ENCODE peak calls at places on chromosomes 16 and 17, in five cellular contexts. B is heart left ventricle, J is transverse colon, P is adrenal gland, D is prostate gland. X is an unnamed sample.

GRCh38 chr16:56856876-56857447 is 8.0 kb upstream of the SLC12A3 start:
- DNase-seq in B (no peak), J (no peak), P (no peak), D (no peak), X (no peak)

GRCh38 chr17:65278050-65278819 is 141.1 kb downstream of the RGS9 start:
- DNase-seq in B (peak), J (peak), P (peak), D (peak), X (peak)

GRCh38 chr16:4935231-4935855 is 1.6 kb downstream of the PPL start:
- DNase-seq in B (peak), J (peak), P (peak), D (peak), X (peak)

GRCh38 chr16:61814716-61815347 is 221.4 kb downstream of the CDH8 start:
- DNase-seq in B (no peak), J (no peak), P (no peak), D (no peak), X (no peak)

GRCh38 chr17:75876190-75876937 is 2.0 kb downstream of the TRIM47 start:
- DNase-seq in B (no peak), J (peak), P (peak), D (no peak), X (peak)

GRCh38 chr17:45241315-45242011 is 19.8 kb downstream of the FMNL1 start:
- DNase-seq in B (peak), J (no peak), P (peak), D (peak), X (no peak)

GRCh38 chr17:77223642-77224420 is 83.1 kb downstream of the SEC14L1 start:
- DNase-seq in B (no peak), J (no peak), P (no peak), D (no peak), X (no peak)

GRCh38 chr17:42484304-42484703 is 25.6 kb downstream of the ATP6V0A1 start:
- DNase-seq in B (no peak), J (peak), P (no peak), D (no peak), X (no peak)

GRCh38 chr17:82880620-82881019 is 40.8 kb upstream of the ZNF750 start:
- DNase-seq in B (peak), J (no peak), P (no peak), D (no peak), X (no peak)

GRCh38 chr16:57882797-57883196 is 80.5 kb upstream of the KIFC3 start:
- DNase-seq in B (no peak), J (no peak), P (no peak), D (no peak), X (no peak)

GRCh38 chr17:66807182-66807581 is 27.7 kb upstream of the CACNG5 start:
- DNase-seq in B (no peak), J (no peak), P (no peak), D (no peak), X (no peak)

GRCh38 chr16:66525396-66526180 is 24.3 kb downstream of the TK2 start:
- DNase-seq in B (no peak), J (no peak), P (no peak), D (no peak), X (no peak)

GRCh38 chr16:57500578-57501111 is 14.4 kb upstream of the DOK4 start:
- DNase-seq in B (peak), J (no peak), P (no peak), D (no peak), X (no peak)

GRCh38 chr17:77312786-77313599 is 172.2 kb downstream of the SEC14L1 start:
- DNase-seq in B (peak), J (peak), P (peak), D (no peak), X (peak)

GRCh38 chr16:69859105-69859969 is 91.8 kb upstream of the CLEC18A start:
- DNase-seq in B (peak), J (peak), P (peak), D (no peak), X (no peak)

GRCh38 chr17:50945779-50946222 is 79.6 kb upstream of the TOB1 start:
- DNase-seq in B (no peak), J (no peak), P (peak), D (no peak), X (no peak)

GRCh38 chr17:81898029-81898866 is 3.8 kb upstream of the NPB start:
- DNase-seq in B (no peak), J (no peak), P (no peak), D (no peak), X (no peak)

GRCh38 chr17:40092581-40092980 is 7.8 kb downstream of the NR1D1 start:
- DNase-seq in B (peak), J (no peak), P (no peak), D (no peak), X (peak)

GRCh38 chr17:28346746-28347246 is 10.5 kb downstream of the POLDIP2 start:
- DNase-seq in B (no peak), J (no peak), P (peak), D (no peak), X (no peak)

GRCh38 chr16:89132194-89133005 is 38.7 kb downstream of the ACSF3 start:
- DNase-seq in B (peak), J (no peak), P (no peak), D (no peak), X (no peak)

GRCh38 chr17:50322271-50322670 is 23.7 kb upstream of the XYLT2 start:
- DNase-seq in B (no peak), J (no peak), P (no peak), D (no peak), X (no peak)

GRCh38 chr16:76226011-76226410 is 51.2 kb upstream of the CNTNAP4 start:
- DNase-seq in B (no peak), J (no peak), P (no peak), D (no peak), X (no peak)

GRCh38 chr16:63581560-63581959 is 1540.3 kb downstream of the CDH11 start:
- DNase-seq in B (peak), J (no peak), P (peak), D (no peak), X (no peak)

GRCh38 chr17:70865993-70866804 is 696.9 kb downstream of the KCNJ2 start:
- DNase-seq in B (no peak), J (no peak), P (no peak), D (no peak), X (no peak)

GRCh38 chr16:3670711-3671110 is 16.2 kb downstream of the DNASE1 start:
- DNase-seq in B (no peak), J (no peak), P (no peak), D (no peak), X (no peak)

GRCh38 chr17:61325382-61326073 is 74.1 kb upstream of the TBX2 start:
- DNase-seq in B (no peak), J (no peak), P (no peak), D (no peak), X (no peak)

GRCh38 chr17:58703137-58703846 is 10.9 kb downstream of the RAD51C start:
- DNase-seq in B (no peak), J (no peak), P (no peak), D (no peak), X (no peak)

GRCh38 chr16:49399594-49400364 is 26.2 kb downstream of the C16orf78 start:
- DNase-seq in B (no peak), J (peak), P (peak), D (no peak), X (no peak)

GRCh38 chr16:4792951-4793513 is 2.1 kb upstream of the SMIM22 start:
- DNase-seq in B (peak), J (no peak), P (no peak), D (no peak), X (no peak)

GRCh38 chr17:78818152-78818846 is 22.3 kb downstream of the USP36 start:
- DNase-seq in B (no peak), J (no peak), P (no peak), D (no peak), X (no peak)

GRCh38 chr16:88478115-88478514 is 25.0 kb downstream of the ZFPM1 start:
- DNase-seq in B (no peak), J (no peak), P (no peak), D (no peak), X (no peak)

DNA sequence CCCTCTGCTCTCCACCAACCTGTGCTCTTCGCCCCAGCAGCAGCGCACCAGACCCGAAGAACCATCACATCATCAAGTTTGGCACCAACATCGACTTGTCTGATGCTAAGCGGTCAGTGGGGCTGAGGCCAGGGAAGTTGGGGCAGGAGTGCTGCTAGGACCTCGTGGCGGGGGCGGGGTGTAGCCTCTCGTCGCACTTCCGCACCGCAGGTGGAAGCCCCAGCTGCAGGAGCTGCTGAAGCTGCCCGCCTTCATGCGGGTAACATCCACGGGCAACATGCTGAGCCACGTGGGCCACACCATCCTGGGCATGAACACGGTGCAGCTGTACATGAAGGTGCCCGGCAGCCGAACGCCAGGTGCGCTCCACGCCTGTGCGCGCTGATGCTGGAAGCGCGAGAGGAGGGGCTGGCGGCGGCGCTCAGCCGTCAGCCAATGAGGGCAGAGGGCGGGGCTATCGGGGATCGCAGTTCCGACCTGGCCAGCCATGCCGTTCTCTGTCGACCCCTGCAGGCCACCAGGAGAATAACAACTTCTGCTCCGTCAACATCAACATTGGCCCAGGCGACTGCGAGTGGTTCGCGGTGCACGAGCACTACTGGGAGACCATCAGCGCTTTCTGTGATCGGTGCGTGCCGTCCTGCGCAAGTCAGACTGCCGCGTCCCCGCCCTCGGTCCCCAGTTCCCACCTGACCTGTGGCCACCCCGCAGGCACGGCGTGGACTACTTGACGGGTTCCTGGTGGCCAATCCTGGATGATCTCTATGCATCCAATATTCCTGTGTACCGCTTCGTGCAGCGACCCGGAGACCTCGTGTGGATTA is 3.2 kb upstream of the TMEM88 start:
- DNase-seq in B (peak), J (peak), P (peak), D (peak), X (peak)
- TF ChIP-seq POLR2A in B (peak), J (no peak), P (no peak), D (no peak), X (peak)

DNA sequence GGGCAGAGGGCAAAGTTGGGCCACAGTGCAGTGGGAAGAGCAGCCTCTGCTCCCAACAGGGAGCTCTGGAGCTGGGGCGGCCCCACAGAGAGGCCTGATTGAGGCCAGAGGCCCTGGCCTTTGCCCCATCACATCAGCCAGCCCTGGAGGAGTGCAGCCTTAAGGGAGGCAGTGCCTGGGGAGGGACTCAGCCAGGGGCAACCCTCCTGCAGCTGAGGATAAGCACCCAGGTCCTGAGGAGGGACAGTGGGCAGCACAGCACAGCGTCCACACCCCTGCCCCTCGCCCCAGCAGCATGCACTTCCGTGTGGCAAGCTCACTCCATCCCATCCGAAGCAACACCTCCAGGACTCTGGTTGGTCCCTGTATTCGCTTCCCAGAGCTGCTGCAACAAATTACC is 61.9 kb upstream of the CBX4 start:
- DNase-seq in B (no peak), J (no peak), P (no peak), D (no peak), X (no peak)
- H3K27ac ChIP-seq in B (no peak), J (no peak), P (no peak), D (no peak), X (no peak)

GRCh38 chr17:32504166-32504990 is 17.6 kb downstream of the CDK5R1 start:
- DNase-seq in B (no peak), J (no peak), P (no peak), D (no peak), X (no peak)
- TF ChIP-seq POLR2A in B (no peak), J (no peak), P (no peak), D (no peak), X (no peak)

DNA sequence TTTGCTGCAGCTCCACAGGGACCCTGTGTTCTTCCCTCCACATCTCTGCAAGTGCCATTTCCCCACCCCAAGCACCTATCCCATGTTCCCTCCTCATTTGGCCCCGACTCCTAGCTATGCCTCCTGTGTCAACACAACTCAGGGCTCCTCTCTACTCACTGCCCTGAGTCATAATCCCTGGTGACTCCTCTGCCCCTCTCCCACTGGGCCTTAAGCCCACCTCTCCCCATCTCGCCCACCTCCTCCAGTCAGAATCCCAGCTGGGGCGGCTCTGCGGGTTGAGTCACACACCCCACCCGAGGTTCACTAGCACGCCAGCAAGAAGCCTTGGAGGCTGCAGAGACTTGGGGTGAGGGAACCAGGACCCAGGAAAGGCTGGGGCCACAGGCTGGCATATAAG is 346.2 kb downstream of the FOXL1 start:
- DNase-seq in B (no peak), J (no peak), P (no peak), D (no peak), X (no peak)
- H3K27ac ChIP-seq in B (no peak), J (no peak), P (no peak), D (no peak), X (no peak)

DNA sequence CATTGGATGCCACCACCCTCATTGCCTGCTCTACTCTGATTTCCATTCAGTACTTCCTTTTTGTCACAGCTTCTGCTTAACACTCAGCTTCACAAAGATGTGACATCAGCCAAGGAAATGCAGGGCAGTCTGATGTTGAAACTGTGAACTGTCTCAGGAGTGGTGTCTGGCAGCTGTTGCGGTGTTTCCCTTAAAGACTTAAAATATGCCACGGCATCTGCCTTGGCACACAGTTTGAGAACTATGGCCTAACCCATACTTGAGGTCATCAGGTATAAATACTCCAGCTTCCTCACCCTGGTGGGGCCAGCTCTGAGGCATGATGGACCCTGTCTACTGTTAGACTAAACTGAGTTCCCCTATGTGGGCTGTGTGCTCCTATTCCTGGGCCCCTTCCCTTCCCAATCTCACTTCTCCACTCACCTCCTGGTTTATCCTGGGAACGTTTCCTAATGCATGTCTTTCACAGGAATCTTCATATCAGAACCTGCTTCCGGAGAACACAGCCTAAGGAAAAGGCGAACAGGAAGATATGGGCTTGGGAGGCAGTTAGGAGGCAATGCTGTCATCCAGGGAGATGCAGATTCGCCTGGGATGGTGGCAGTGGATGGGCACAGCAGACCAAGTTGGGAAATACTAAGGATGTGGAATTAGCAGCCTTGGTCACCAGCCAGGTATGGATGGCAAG is 96.5 kb downstream of the WSCD1 start:
- DNase-seq in B (no peak), J (no peak), P (peak), D (no peak), X (no peak)
- TF ChIP-seq POLR2A in B (no peak), J (no peak), P (no peak), D (no peak), X (no peak)